ENCODE peak calls at places on chromosomes 12 and 14, in nine cellular contexts. A, E, B, X, J, H, G, S and W are unnamed samples.

GRCh38 chr12:13097526-13097925 is 5.9 kb downstream of the GSG1 start:
- DNase-seq in A (no peak), E (peak), B (no peak), X (no peak), J (peak), H (peak), G (no peak), S (peak), W (no peak)

GRCh38 chr14:92014014-92014413 is 25.8 kb downstream of the TRIP11 start:
- DNase-seq in A (no peak), E (no peak), B (no peak), X (no peak), J (no peak), H (no peak), G (no peak), S (no peak), W (no peak)

GRCh38 chr12:58378038-58378437 is 436.7 kb downstream of the ATP23 start:
- DNase-seq in A (no peak), E (no peak), B (no peak), X (no peak), J (no peak), H (no peak), G (no peak), S (no peak), W (no peak)

GRCh38 chr14:72679591-72680151 is 214.2 kb downstream of the DPF3 start:
- DNase-seq in A (no peak), E (no peak), B (no peak), X (no peak), J (no peak), H (no peak), G (no peak), S (no peak), W (no peak)

GRCh38 chr14:102071283-102071998 is 15.4 kb downstream of the HSP90AA1 start:
- DNase-seq in A (no peak), E (no peak), B (no peak), X (no peak), J (no peak), H (peak), G (peak), S (no peak), W (no peak)

GRCh38 chr12:85440273-85440672 is 160.3 kb downstream of the ALX1 start:
- DNase-seq in A (no peak), E (no peak), B (no peak), X (no peak), J (no peak), H (no peak), G (no peak), S (no peak), W (no peak)

GRCh38 chr12:82486524-82487235 is 128.4 kb downstream of the METTL25 start:
- DNase-seq in A (no peak), E (no peak), B (no peak), X (no peak), J (no peak), H (peak), G (no peak), S (no peak), W (no peak)

GRCh38 chr14:70114621-70115156 is 74.1 kb downstream of the SLC8A3 start:
- DNase-seq in A (no peak), E (no peak), B (no peak), X (no peak), J (no peak), H (no peak), G (no peak), S (no peak), W (no peak)

GRCh38 chr12:10612954-10613333 is 465 bp downstream of the MAGOHB start:
- DNase-seq in A (no peak), E (no peak), B (no peak), X (no peak), J (no peak), H (peak), G (no peak), S (no peak), W (no peak)

GRCh38 chr12:95248095-95248494 is 30.5 kb downstream of the VEZT start:
- DNase-seq in A (no peak), E (no peak), B (no peak), X (no peak), J (no peak), H (no peak), G (no peak), S (no peak), W (no peak)

GRCh38 chr12:131827961-131828534 is at the start of gene MMP17:
- DNase-seq in A (no peak), E (peak), B (no peak), X (peak), J (no peak), H (peak), G (no peak), S (peak), W (peak)

GRCh38 chr14:59187802-59188460 is 536 bp upstream of the DAAM1 start:
- DNase-seq in A (no peak), E (peak), B (no peak), X (peak), J (peak), H (peak), G (no peak), S (no peak), W (peak)

GRCh38 chr14:47675239-47675488 is 241 bp downstream of the MDGA2 start:
- DNase-seq in A (no peak), E (no peak), B (no peak), X (no peak), J (no peak), H (no peak), G (no peak), S (no peak), W (no peak)

GRCh38 chr14:47674546-47675238 is 713 bp downstream of the MDGA2 start:
- DNase-seq in A (no peak), E (no peak), B (no peak), X (peak), J (no peak), H (no peak), G (no peak), S (no peak), W (no peak)

GRCh38 chr14:47676301-47676617 is 854 bp upstream of the MDGA2 start:
- DNase-seq in A (no peak), E (no peak), B (no peak), X (no peak), J (no peak), H (no peak), G (no peak), S (no peak), W (no peak)

GRCh38 chr14:47675489-47676300 is at the start of gene MDGA2:
- DNase-seq in A (no peak), E (no peak), B (peak), X (no peak), J (no peak), H (no peak), G (no peak), S (no peak), W (no peak)

GRCh38 chr14:47674148-47674545 is 1.3 kb downstream of the MDGA2 start:
- DNase-seq in A (no peak), E (no peak), B (no peak), X (peak), J (no peak), H (no peak), G (no peak), S (no peak), W (no peak)
- H3K4me3 ChIP-seq in A (peak), E (peak), B (no peak), X (peak), J (peak), H (no peak), G (no peak), S (no peak), W (peak)

DNA sequence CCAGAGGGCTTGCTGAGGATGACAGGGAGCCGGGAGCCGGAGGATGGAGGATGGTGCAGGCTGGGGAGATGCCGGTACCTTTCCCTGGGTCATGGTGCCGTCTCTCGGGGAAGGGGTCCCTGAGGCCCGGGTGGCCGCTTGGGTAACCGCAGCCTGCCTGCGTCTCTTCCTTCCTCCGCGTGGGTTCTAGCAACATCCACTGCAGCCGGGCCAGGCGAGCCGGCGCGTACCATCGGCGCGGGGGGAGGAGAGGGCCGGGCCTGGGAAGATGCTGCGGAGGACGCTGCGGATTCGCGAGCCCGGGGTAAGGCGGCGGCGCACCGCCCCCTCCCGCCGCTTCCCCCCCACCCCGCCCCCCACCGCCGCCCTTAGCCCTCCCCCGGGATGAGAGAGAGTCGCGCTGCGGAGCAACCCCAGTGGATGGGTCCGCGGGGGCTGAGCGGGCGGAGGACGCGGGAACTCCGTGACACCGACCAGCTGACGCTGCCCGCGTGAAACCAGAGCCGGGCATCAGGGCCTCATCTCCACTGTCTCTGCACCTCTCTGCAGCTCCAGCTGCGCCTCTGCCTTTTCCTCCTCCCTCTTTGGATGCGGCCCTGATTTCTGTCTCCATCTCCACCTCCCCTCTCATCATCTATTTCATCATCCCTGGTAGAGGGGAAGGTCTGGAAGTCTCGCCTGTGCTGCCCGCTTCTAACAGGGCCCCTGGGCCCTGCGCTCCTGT is at the start of gene FAIM2:
- DNase-seq in A (no peak), E (peak), B (peak), X (peak), J (peak), H (no peak), G (no peak), S (peak), W (no peak)
- H3K27ac ChIP-seq in A (peak), E (peak), B (no peak), X (peak), J (no peak), H (no peak), G (no peak), S (peak), W (peak)

GRCh38 chr14:52950410-52950897 is 396 bp downstream of the FERMT2 start:
- DNase-seq in A (no peak), E (peak), B (peak), X (peak), J (peak), H (no peak), G (peak), S (peak), W (peak)

GRCh38 chr14:52950898-52951729 is at the start of gene FERMT2:
- DNase-seq in A (no peak), E (peak), B (peak), X (peak), J (peak), H (peak), G (peak), S (peak), W (peak)

GRCh38 chr14:52949711-52950409 is 990 bp downstream of the FERMT2 start:
- DNase-seq in A (no peak), E (no peak), B (no peak), X (no peak), J (no peak), H (peak), G (peak), S (no peak), W (no peak)

GRCh38 chr14:52949249-52949648 is 1.6 kb downstream of the FERMT2 start:
- DNase-seq in A (no peak), E (no peak), B (no peak), X (no peak), J (no peak), H (no peak), G (no peak), S (no peak), W (no peak)

DNA sequence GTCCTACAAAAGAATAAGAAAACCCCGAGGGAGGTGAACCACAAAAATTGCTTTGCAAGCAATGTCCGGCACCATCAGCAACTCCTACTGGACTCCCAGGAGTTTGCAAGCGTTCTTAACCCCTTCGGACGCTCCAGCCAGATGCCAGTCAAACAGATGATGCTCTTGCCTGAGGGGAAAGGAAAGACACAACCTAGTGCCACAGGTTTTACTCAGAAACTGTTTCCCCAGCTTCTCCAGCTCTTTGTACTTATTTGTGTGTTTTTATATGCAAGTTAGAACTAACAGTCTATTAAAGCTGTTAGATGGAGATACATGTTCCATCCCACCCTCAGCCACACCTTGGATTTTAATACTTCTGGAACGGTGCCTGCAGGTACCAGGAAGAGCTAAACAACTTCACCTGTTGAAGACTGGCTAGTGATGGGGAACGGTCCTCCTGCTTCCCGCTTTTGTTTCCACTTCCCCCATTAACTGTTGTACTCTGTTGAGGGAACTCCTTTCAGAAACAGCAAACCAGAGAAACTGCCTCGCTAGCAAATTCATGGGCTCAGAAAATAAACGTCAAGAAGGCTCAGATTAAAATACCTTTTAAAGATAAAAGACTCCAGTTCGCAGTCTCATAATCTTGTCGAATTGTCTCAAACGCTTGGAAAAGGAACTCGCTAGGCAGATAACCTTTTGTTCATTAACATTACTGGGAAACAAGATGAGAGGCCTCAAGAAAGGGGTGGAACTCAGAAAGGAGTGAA is 1.1 kb upstream of the FERMT2 start:
- DNase-seq in A (no peak), E (no peak), B (no peak), X (no peak), J (no peak), H (peak), G (peak), S (no peak), W (no peak)
- TF ChIP-seq CTCF in A (no peak), E (peak), B (peak), X (peak), J (peak), H (peak), G (peak), S (no peak), W (peak)

GRCh38 chr12:103441437-103442186 is 54.2 kb downstream of the C12orf42 start:
- DNase-seq in A (no peak), E (no peak), B (no peak), X (no peak), J (no peak), H (no peak), G (no peak), S (no peak), W (peak)
- H3K4me3 ChIP-seq in A (no peak), E (no peak), B (no peak), X (no peak), J (no peak), H (no peak), G (no peak), S (no peak), W (peak)